ENCODE peak calls at places on chromosomes 6 and 20, in four cellular contexts. One of them, this sample, is unnamed.

GRCh38 chr20:10076126-10077080 is 41.6 kb downstream of the ANKEF1 start:
- DNase-seq in GM12878: no peak
- DNase-seq in HepG2: no peak
- DNase-seq in H1: no peak
- DNase-seq in this sample: no peak

GRCh38 chr6:3755637-3756515 is 4.4 kb upstream of the PXDC1 start:
- DNase-seq in H1: no peak
- DNase-seq in GM12878: no peak
- DNase-seq in HepG2: no peak
- DNase-seq in this sample: no peak

GRCh38 chr20:25623225-25623735 is 534 bp downstream of the NANP start:
- DNase-seq in HepG2: peak
- DNase-seq in H1: peak
- DNase-seq in GM12878: peak
- DNase-seq in this sample: no peak

GRCh38 chr6:51339728-51340127 is 521.1 kb downstream of the TFAP2B start:
- DNase-seq in H1: no peak
- DNase-seq in HepG2: no peak
- DNase-seq in GM12878: no peak
- DNase-seq in this sample: peak

GRCh38 chr20:5127859-5128409 is 1.1 kb downstream of the CDS2 start:
- DNase-seq in GM12878: no peak
- DNase-seq in HepG2: no peak
- DNase-seq in H1: no peak
- DNase-seq in this sample: no peak

GRCh38 chr6:82237013-82237412 is 10.5 kb downstream of the IBTK start:
- DNase-seq in GM12878: no peak
- DNase-seq in H1: no peak
- DNase-seq in HepG2: no peak
- DNase-seq in this sample: no peak

GRCh38 chr6:168371185-168371584 is 51.6 kb upstream of the DACT2 start:
- DNase-seq in H1: no peak
- DNase-seq in HepG2: no peak
- DNase-seq in GM12878: no peak
- DNase-seq in this sample: no peak

GRCh38 chr20:51659491-51660050 is 108.6 kb downstream of the ATP9A start:
- DNase-seq in GM12878: no peak
- DNase-seq in HepG2: no peak
- DNase-seq in H1: no peak
- DNase-seq in this sample: no peak

GRCh38 chr20:47238780-47239769 is 117.4 kb downstream of the ZMYND8 start:
- DNase-seq in HepG2: no peak
- DNase-seq in H1: no peak
- DNase-seq in GM12878: no peak
- DNase-seq in this sample: no peak

GRCh38 chr20:51321343-51322163 is 221.0 kb downstream of the NFATC2 start:
- DNase-seq in GM12878: no peak
- DNase-seq in H1: no peak
- DNase-seq in HepG2: no peak
- DNase-seq in this sample: no peak

GRCh38 chr6:129498950-129499870 is 210.8 kb downstream of the ARHGAP18 start:
- DNase-seq in HepG2: peak
- DNase-seq in GM12878: no peak
- DNase-seq in H1: no peak
- DNase-seq in this sample: peak

GRCh38 chr6:37141291-37142046 is 28.5 kb upstream of the PIM1 start:
- DNase-seq in GM12878: no peak
- DNase-seq in H1: peak
- DNase-seq in HepG2: no peak
- DNase-seq in this sample: peak

GRCh38 chr6:21666200-21666671 is 72.7 kb downstream of the SOX4 start:
- DNase-seq in H1: no peak
- DNase-seq in GM12878: no peak
- DNase-seq in HepG2: no peak
- DNase-seq in this sample: peak

GRCh38 chr20:37323985-37324384 is 22.0 kb upstream of the SRC start:
- DNase-seq in H1: no peak
- DNase-seq in GM12878: no peak
- DNase-seq in HepG2: no peak
- DNase-seq in this sample: no peak

GRCh38 chr6:109458774-109459531 is 3.4 kb upstream of the MICAL1 start:
- DNase-seq in HepG2: no peak
- DNase-seq in GM12878: peak
- DNase-seq in H1: no peak
- DNase-seq in this sample: no peak
- H3K4me3 ChIP-seq in HepG2: no peak
- H3K4me3 ChIP-seq in GM12878: no peak
- H3K4me3 ChIP-seq in H1: no peak
- H3K4me3 ChIP-seq in this sample: no peak

GRCh38 chr20:23658989-23659609 is 21.3 kb upstream of the CST3 start:
- DNase-seq in GM12878: no peak
- DNase-seq in H1: no peak
- DNase-seq in HepG2: peak
- DNase-seq in this sample: no peak

GRCh38 chr20:23658336-23658735 is 20.6 kb upstream of the CST3 start:
- DNase-seq in HepG2: no peak
- DNase-seq in GM12878: no peak
- DNase-seq in H1: no peak
- DNase-seq in this sample: no peak

GRCh38 chr20:23662276-23662870 is 24.6 kb upstream of the CST3 start:
- DNase-seq in H1: no peak
- DNase-seq in GM12878: no peak
- DNase-seq in HepG2: no peak
- DNase-seq in this sample: no peak

GRCh38 chr20:23661002-23661429 is 23.3 kb upstream of the CST3 start:
- DNase-seq in H1: no peak
- DNase-seq in HepG2: peak
- DNase-seq in GM12878: no peak
- DNase-seq in this sample: no peak

DNA sequence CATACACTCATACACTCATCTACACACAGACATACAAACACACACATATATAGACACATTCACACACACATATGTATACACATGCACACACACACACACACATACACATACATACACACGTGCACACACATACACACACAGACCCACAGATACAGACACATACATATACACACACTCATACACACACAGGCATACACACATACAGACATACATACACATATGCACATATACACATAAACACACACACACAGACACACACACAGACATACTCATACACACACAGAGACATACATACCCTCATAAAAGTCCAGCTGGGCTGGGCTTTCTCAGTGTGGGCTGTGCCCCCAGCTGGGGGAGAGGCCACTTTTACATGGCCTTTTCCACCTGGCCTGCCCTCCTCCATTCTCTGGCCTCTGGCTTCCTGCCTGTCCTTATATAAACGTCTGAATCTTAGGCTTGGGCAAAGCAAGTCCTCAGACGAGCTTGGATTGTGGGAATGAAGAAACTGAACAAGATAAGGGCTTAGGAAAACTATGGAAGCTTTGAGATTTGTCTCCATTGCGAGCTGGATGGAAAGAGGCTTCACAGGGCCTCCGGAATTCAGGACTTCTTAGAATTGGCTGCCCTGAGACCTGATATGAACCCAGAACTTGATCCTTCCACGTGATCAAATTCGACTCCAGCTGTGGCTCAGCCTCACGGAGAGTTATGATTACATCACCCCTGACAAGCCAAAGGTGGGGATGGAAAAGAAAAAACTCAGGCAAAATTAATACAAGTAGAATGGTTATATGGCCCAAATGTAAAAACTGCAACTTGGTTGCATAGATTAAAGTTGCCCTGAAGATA is 22.5 kb upstream of the CST3 start:
- DNase-seq in HepG2: peak
- DNase-seq in H1: no peak
- DNase-seq in GM12878: no peak
- DNase-seq in this sample: no peak
- TF ChIP-seq SUZ12 in HepG2: no peak
- TF ChIP-seq SUZ12 in H1: no peak
- TF ChIP-seq SUZ12 in GM12878: no peak
- TF ChIP-seq SUZ12 in this sample: no peak

DNA sequence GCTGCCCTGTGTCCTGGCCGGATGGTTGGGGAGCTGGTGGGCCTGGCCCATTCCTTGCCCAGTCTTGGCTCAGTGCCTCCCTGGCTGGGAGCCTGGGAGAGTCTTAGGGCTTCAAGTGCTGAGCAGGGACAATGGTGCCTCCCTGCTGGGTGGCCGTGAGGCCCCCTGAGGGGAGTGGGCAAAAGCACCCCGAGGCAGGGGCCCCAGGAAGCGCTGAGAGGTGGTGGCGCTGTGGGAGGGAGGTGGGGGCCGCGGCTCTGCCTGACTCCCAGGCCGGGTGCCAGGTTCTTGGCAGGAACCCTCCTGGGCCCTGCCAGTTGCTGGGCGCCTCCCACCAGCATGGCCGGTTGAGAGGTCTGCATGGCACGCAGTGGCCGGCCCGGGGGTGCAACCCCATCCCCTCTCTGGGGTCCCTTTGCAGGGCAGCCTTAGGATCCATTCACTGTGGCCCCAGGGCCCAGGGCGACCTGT is 9.3 kb upstream of the RPS21 start:
- DNase-seq in H1: no peak
- DNase-seq in GM12878: no peak
- DNase-seq in HepG2: no peak
- DNase-seq in this sample: no peak
- H3K9ac ChIP-seq in H1: no peak
- H3K9ac ChIP-seq in GM12878: no peak
- H3K9ac ChIP-seq in HepG2: no peak
- H3K9ac ChIP-seq in this sample: peak

DNA sequence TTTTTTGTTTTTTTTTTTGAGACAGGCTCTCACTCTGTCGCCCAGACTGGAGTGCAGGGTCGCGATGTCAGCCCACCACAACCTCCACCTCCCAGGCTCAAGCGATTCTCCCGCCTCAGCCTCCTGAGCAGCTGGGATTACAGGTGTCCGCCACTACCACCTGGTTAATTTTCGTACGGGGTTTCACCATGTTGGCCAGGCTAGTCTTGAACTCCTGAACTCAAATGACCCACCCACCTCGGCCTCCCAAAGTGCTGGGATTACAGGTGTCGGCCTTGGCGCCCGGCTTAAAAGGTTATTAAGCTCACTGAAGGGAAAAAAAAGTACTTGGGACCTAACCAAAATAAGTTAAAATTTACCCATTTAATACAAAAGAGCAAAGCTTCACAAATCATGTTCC is 1.9 kb downstream of the TCFL5 start:
- DNase-seq in GM12878: no peak
- DNase-seq in HepG2: no peak
- DNase-seq in H1: no peak
- DNase-seq in this sample: no peak
- H3K4me3 ChIP-seq in GM12878: peak
- H3K4me3 ChIP-seq in HepG2: peak
- H3K4me3 ChIP-seq in H1: no peak
- H3K4me3 ChIP-seq in this sample: peak

GRCh38 chr6:31037692-31038091 is 27.4 kb downstream of the MUC22 start:
- DNase-seq in H1: no peak
- DNase-seq in GM12878: no peak
- DNase-seq in HepG2: no peak
- DNase-seq in this sample: no peak

GRCh38 chr6:31038559-31038958 is 28.3 kb downstream of the MUC22 start:
- DNase-seq in GM12878: no peak
- DNase-seq in HepG2: no peak
- DNase-seq in H1: no peak
- DNase-seq in this sample: no peak

GRCh38 chr6:31041372-31041974 is 31.2 kb downstream of the MUC22 start:
- DNase-seq in HepG2: peak
- DNase-seq in H1: no peak
- DNase-seq in GM12878: no peak
- DNase-seq in this sample: no peak

GRCh38 chr6:31048090-31048489 is 37.8 kb downstream of the MUC22 start:
- DNase-seq in HepG2: no peak
- DNase-seq in H1: no peak
- DNase-seq in GM12878: no peak
- DNase-seq in this sample: no peak

GRCh38 chr6:31042801-31043200 is 32.5 kb downstream of the MUC22 start:
- DNase-seq in GM12878: no peak
- DNase-seq in HepG2: peak
- DNase-seq in H1: peak
- DNase-seq in this sample: peak
- TF ChIP-seq SUZ12 in GM12878: no peak
- TF ChIP-seq SUZ12 in HepG2: no peak
- TF ChIP-seq SUZ12 in H1: no peak
- TF ChIP-seq SUZ12 in this sample: no peak

DNA sequence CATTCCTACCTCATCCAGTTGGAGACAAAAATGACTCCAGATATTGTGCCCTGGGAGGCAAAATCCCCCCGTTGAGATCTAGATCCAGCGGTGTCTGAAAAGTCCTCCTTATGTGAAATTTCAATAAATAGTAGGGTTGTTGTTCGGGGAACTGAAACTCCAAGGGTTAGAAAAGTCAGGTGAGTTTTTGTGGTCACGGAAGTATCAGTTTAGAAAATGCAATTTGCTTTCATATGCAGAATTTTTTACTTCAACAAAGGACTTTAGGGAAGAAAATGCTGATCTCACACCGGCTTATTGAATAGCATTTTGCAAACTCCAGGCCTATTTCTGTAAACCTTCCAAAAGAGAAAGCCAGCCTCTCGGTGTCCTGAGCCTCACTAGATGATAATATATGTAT is 254.6 kb downstream of the TSHZ2 start:
- DNase-seq in GM12878: peak
- DNase-seq in H1: no peak
- DNase-seq in HepG2: no peak
- DNase-seq in this sample: no peak
- H3K9ac ChIP-seq in GM12878: no peak
- H3K9ac ChIP-seq in H1: no peak
- H3K9ac ChIP-seq in HepG2: no peak
- H3K9ac ChIP-seq in this sample: no peak

GRCh38 chr6:163760860-163761259 is 346.3 kb downstream of the QKI start:
- DNase-seq in GM12878: no peak
- DNase-seq in H1: no peak
- DNase-seq in HepG2: no peak
- DNase-seq in this sample: no peak
- H3K4me3 ChIP-seq in GM12878: no peak
- H3K4me3 ChIP-seq in H1: no peak
- H3K4me3 ChIP-seq in HepG2: no peak
- H3K4me3 ChIP-seq in this sample: no peak

DNA sequence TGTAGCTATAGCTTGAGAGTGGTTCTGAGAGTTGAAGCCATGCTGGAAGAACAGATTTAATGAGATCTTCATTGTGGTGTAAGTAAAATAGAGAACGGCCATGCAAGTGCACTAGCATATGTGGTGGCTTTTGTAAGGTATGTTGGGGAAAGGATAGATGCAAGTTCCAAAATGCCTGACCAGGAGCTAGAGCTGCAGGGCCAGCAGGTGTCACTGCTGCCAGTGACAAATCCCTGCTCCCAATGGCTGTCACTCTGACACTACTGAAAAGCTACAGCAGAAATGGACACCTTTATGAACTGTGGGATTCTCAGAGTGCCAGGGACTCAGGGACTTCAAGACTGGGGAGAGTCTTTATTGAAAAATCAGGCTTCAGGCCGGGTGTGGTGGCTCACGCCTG is 23.1 kb upstream of the VIP start:
- DNase-seq in HepG2: no peak
- DNase-seq in H1: no peak
- DNase-seq in GM12878: no peak
- DNase-seq in this sample: no peak
- TF ChIP-seq SUZ12 in HepG2: no peak
- TF ChIP-seq SUZ12 in H1: no peak
- TF ChIP-seq SUZ12 in GM12878: no peak
- TF ChIP-seq SUZ12 in this sample: no peak

GRCh38 chr6:1470040-1470439 is 80.7 kb downstream of the FOXF2 start:
- DNase-seq in GM12878: peak
- DNase-seq in H1: no peak
- DNase-seq in HepG2: no peak
- DNase-seq in this sample: no peak
- H3K9ac ChIP-seq in GM12878: no peak
- H3K9ac ChIP-seq in H1: no peak
- H3K9ac ChIP-seq in HepG2: no peak
- H3K9ac ChIP-seq in this sample: no peak